ENCODE peak calls at places on chromosomes 16 and 17, in nine cellular contexts. One of them, this sample, is unnamed. For H3K4me1 and H3K27me3, the result is how much of the 10 kb centered on the place peaks cover.

GRCh38 chr17:32142038-32142856 is at the start of gene RHOT1:
- DNase-seq in astrocyte: peak
- DNase-seq in fibroblast of lung: peak
- DNase-seq in H1: no peak
- DNase-seq in GM23248: peak
- DNase-seq in colonic mucosa: peak
- DNase-seq in mesenchymal stem cell: peak
- DNase-seq in K562: peak
- DNase-seq in SK-N-SH: peak
- DNase-seq in this sample: peak

GRCh38 chr17:47955497-47956461 is 1.9 kb downstream of the PRR15L start:
- DNase-seq in SK-N-SH: no peak
- DNase-seq in mesenchymal stem cell: no peak
- DNase-seq in astrocyte: no peak
- DNase-seq in H1: no peak
- DNase-seq in GM23248: no peak
- DNase-seq in K562: no peak
- DNase-seq in fibroblast of lung: no peak
- DNase-seq in colonic mucosa: peak
- DNase-seq in this sample: no peak

GRCh38 chr17:1709971-1710806 is at the start of gene TLCD2:
- DNase-seq in mesenchymal stem cell: peak
- DNase-seq in fibroblast of lung: peak
- DNase-seq in H1: no peak
- DNase-seq in K562: peak
- DNase-seq in colonic mucosa: peak
- DNase-seq in astrocyte: peak
- DNase-seq in GM23248: peak
- DNase-seq in SK-N-SH: peak
- DNase-seq in this sample: peak

GRCh38 chr17:64658931-64659330 is 3.2 kb downstream of the SMURF2 start:
- DNase-seq in fibroblast of lung: peak
- DNase-seq in H1: no peak
- DNase-seq in GM23248: peak
- DNase-seq in astrocyte: peak
- DNase-seq in K562: no peak
- DNase-seq in colonic mucosa: no peak
- DNase-seq in SK-N-SH: no peak
- DNase-seq in mesenchymal stem cell: peak
- DNase-seq in this sample: no peak

GRCh38 chr16:77009453-77009852 is 181.5 kb upstream of the MON1B start:
- DNase-seq in H1: no peak
- DNase-seq in fibroblast of lung: no peak
- DNase-seq in colonic mucosa: no peak
- DNase-seq in astrocyte: no peak
- DNase-seq in SK-N-SH: no peak
- DNase-seq in K562: no peak
- DNase-seq in mesenchymal stem cell: no peak
- DNase-seq in GM23248: no peak
- DNase-seq in this sample: no peak

GRCh38 chr16:21023509-21024202 is 123.1 kb downstream of the LYRM1 start:
- DNase-seq in astrocyte: no peak
- DNase-seq in colonic mucosa: peak
- DNase-seq in mesenchymal stem cell: no peak
- DNase-seq in H1: no peak
- DNase-seq in K562: peak
- DNase-seq in GM23248: no peak
- DNase-seq in fibroblast of lung: no peak
- DNase-seq in SK-N-SH: no peak
- DNase-seq in this sample: no peak

GRCh38 chr16:80766798-80767197 is 37.6 kb downstream of the CDYL2 start:
- DNase-seq in SK-N-SH: no peak
- DNase-seq in H1: no peak
- DNase-seq in astrocyte: no peak
- DNase-seq in colonic mucosa: no peak
- DNase-seq in K562: no peak
- DNase-seq in GM23248: no peak
- DNase-seq in mesenchymal stem cell: no peak
- DNase-seq in fibroblast of lung: no peak
- DNase-seq in this sample: no peak

GRCh38 chr17:56184650-56185049 is 31.4 kb downstream of the ANKFN1 start:
- DNase-seq in mesenchymal stem cell: no peak
- DNase-seq in K562: no peak
- DNase-seq in fibroblast of lung: no peak
- DNase-seq in colonic mucosa: no peak
- DNase-seq in GM23248: no peak
- DNase-seq in H1: no peak
- DNase-seq in SK-N-SH: no peak
- DNase-seq in astrocyte: no peak
- DNase-seq in this sample: no peak

GRCh38 chr17:76654408-76654807 is 10.9 kb upstream of the ST6GALNAC1 start:
- DNase-seq in fibroblast of lung: peak
- DNase-seq in colonic mucosa: no peak
- DNase-seq in GM23248: no peak
- DNase-seq in mesenchymal stem cell: peak
- DNase-seq in H1: no peak
- DNase-seq in SK-N-SH: no peak
- DNase-seq in K562: peak
- DNase-seq in astrocyte: no peak
- DNase-seq in this sample: no peak

GRCh38 chr17:45230410-45230786 is 8.7 kb downstream of the FMNL1 start:
- DNase-seq in astrocyte: no peak
- DNase-seq in K562: no peak
- DNase-seq in SK-N-SH: no peak
- DNase-seq in fibroblast of lung: no peak
- DNase-seq in GM23248: no peak
- DNase-seq in H1: no peak
- DNase-seq in mesenchymal stem cell: no peak
- DNase-seq in colonic mucosa: no peak
- DNase-seq in this sample: no peak

GRCh38 chr17:45229681-45230409 is 8.2 kb downstream of the FMNL1 start:
- DNase-seq in fibroblast of lung: no peak
- DNase-seq in colonic mucosa: no peak
- DNase-seq in mesenchymal stem cell: no peak
- DNase-seq in K562: no peak
- DNase-seq in GM23248: peak
- DNase-seq in H1: no peak
- DNase-seq in astrocyte: no peak
- DNase-seq in SK-N-SH: no peak
- DNase-seq in this sample: peak

GRCh38 chr17:45227631-45228120 is 6.0 kb downstream of the FMNL1 start:
- DNase-seq in fibroblast of lung: no peak
- DNase-seq in mesenchymal stem cell: no peak
- DNase-seq in astrocyte: no peak
- DNase-seq in GM23248: no peak
- DNase-seq in H1: no peak
- DNase-seq in colonic mucosa: no peak
- DNase-seq in K562: no peak
- DNase-seq in SK-N-SH: no peak
- DNase-seq in this sample: no peak

GRCh38 chr17:45228121-45228941 is 6.6 kb downstream of the FMNL1 start:
- DNase-seq in SK-N-SH: no peak
- DNase-seq in K562: no peak
- DNase-seq in mesenchymal stem cell: no peak
- DNase-seq in colonic mucosa: no peak
- DNase-seq in H1: no peak
- DNase-seq in astrocyte: no peak
- DNase-seq in GM23248: no peak
- DNase-seq in fibroblast of lung: no peak
- DNase-seq in this sample: peak

GRCh38 chr17:45228985-45229517 is 7.4 kb downstream of the FMNL1 start:
- DNase-seq in astrocyte: peak
- DNase-seq in GM23248: peak
- DNase-seq in fibroblast of lung: peak
- DNase-seq in mesenchymal stem cell: peak
- DNase-seq in SK-N-SH: no peak
- DNase-seq in colonic mucosa: peak
- DNase-seq in K562: peak
- DNase-seq in H1: no peak
- DNase-seq in this sample: peak
- H3K4me1 ChIP-seq in astrocyte: under half
- H3K4me1 ChIP-seq in GM23248: under half
- H3K4me1 ChIP-seq in fibroblast of lung: under half
- H3K4me1 ChIP-seq in mesenchymal stem cell: under half
- H3K4me1 ChIP-seq in SK-N-SH: under half
- H3K4me1 ChIP-seq in colonic mucosa: under half
- H3K4me1 ChIP-seq in K562: half or more
- H3K4me1 ChIP-seq in H1: under half
- H3K4me1 ChIP-seq in this sample: under half

GRCh38 chr17:30210366-30210765 is 25.1 kb downstream of the SLC6A4 start:
- DNase-seq in H1: no peak
- DNase-seq in mesenchymal stem cell: no peak
- DNase-seq in astrocyte: no peak
- DNase-seq in fibroblast of lung: no peak
- DNase-seq in colonic mucosa: no peak
- DNase-seq in SK-N-SH: no peak
- DNase-seq in K562: no peak
- DNase-seq in GM23248: no peak
- DNase-seq in this sample: peak

GRCh38 chr17:30210901-30211300 is 24.6 kb downstream of the SLC6A4 start:
- DNase-seq in mesenchymal stem cell: no peak
- DNase-seq in K562: no peak
- DNase-seq in colonic mucosa: no peak
- DNase-seq in SK-N-SH: no peak
- DNase-seq in GM23248: no peak
- DNase-seq in astrocyte: no peak
- DNase-seq in H1: no peak
- DNase-seq in fibroblast of lung: no peak
- DNase-seq in this sample: no peak

GRCh38 chr17:30211371-30211770 is 24.1 kb downstream of the SLC6A4 start:
- DNase-seq in H1: no peak
- DNase-seq in colonic mucosa: no peak
- DNase-seq in fibroblast of lung: no peak
- DNase-seq in astrocyte: no peak
- DNase-seq in SK-N-SH: no peak
- DNase-seq in GM23248: no peak
- DNase-seq in mesenchymal stem cell: no peak
- DNase-seq in K562: no peak
- DNase-seq in this sample: no peak

GRCh38 chr17:30207655-30208054 is 27.8 kb downstream of the SLC6A4 start:
- DNase-seq in mesenchymal stem cell: no peak
- DNase-seq in colonic mucosa: no peak
- DNase-seq in H1: no peak
- DNase-seq in fibroblast of lung: no peak
- DNase-seq in astrocyte: no peak
- DNase-seq in GM23248: no peak
- DNase-seq in SK-N-SH: peak
- DNase-seq in K562: no peak
- DNase-seq in this sample: peak

GRCh38 chr17:30208214-30208613 is 27.3 kb downstream of the SLC6A4 start:
- DNase-seq in SK-N-SH: no peak
- DNase-seq in fibroblast of lung: no peak
- DNase-seq in H1: no peak
- DNase-seq in mesenchymal stem cell: no peak
- DNase-seq in colonic mucosa: no peak
- DNase-seq in astrocyte: no peak
- DNase-seq in K562: no peak
- DNase-seq in GM23248: no peak
- DNase-seq in this sample: peak
- H3K27me3 ChIP-seq in SK-N-SH: under half
- H3K27me3 ChIP-seq in fibroblast of lung: under half
- H3K27me3 ChIP-seq in H1: under half
- H3K27me3 ChIP-seq in mesenchymal stem cell: under half
- H3K27me3 ChIP-seq in colonic mucosa: under half
- H3K27me3 ChIP-seq in astrocyte: under half
- H3K27me3 ChIP-seq in K562: under half
- H3K27me3 ChIP-seq in GM23248: under half
- H3K27me3 ChIP-seq in this sample: under half

GRCh38 chr16:47528431-47528830 is 67.3 kb downstream of the PHKB start:
- DNase-seq in SK-N-SH: no peak
- DNase-seq in astrocyte: peak
- DNase-seq in colonic mucosa: no peak
- DNase-seq in H1: no peak
- DNase-seq in K562: no peak
- DNase-seq in fibroblast of lung: peak
- DNase-seq in GM23248: no peak
- DNase-seq in mesenchymal stem cell: no peak
- DNase-seq in this sample: no peak

GRCh38 chr16:47538472-47538871 is 77.3 kb downstream of the PHKB start:
- DNase-seq in mesenchymal stem cell: no peak
- DNase-seq in SK-N-SH: no peak
- DNase-seq in K562: no peak
- DNase-seq in fibroblast of lung: no peak
- DNase-seq in GM23248: no peak
- DNase-seq in astrocyte: no peak
- DNase-seq in colonic mucosa: no peak
- DNase-seq in H1: no peak
- DNase-seq in this sample: no peak

GRCh38 chr16:47533744-47534292 is 72.7 kb downstream of the PHKB start:
- DNase-seq in mesenchymal stem cell: no peak
- DNase-seq in fibroblast of lung: no peak
- DNase-seq in H1: no peak
- DNase-seq in SK-N-SH: no peak
- DNase-seq in K562: no peak
- DNase-seq in astrocyte: no peak
- DNase-seq in colonic mucosa: no peak
- DNase-seq in GM23248: no peak
- DNase-seq in this sample: no peak
- H3K9ac ChIP-seq in mesenchymal stem cell: no peak
- H3K9ac ChIP-seq in fibroblast of lung: no peak
- H3K9ac ChIP-seq in H1: no peak
- H3K9ac ChIP-seq in SK-N-SH: no peak
- H3K9ac ChIP-seq in K562: no peak
- H3K9ac ChIP-seq in astrocyte: no peak
- H3K9ac ChIP-seq in colonic mucosa: no peak
- H3K9ac ChIP-seq in GM23248: no peak
- H3K9ac ChIP-seq in this sample: no peak

GRCh38 chr17:45293413-45294211 is 23.2 kb downstream of the MAP3K14 start:
- DNase-seq in fibroblast of lung: peak
- DNase-seq in mesenchymal stem cell: peak
- DNase-seq in colonic mucosa: peak
- DNase-seq in K562: peak
- DNase-seq in H1: no peak
- DNase-seq in astrocyte: peak
- DNase-seq in SK-N-SH: no peak
- DNase-seq in GM23248: peak
- DNase-seq in this sample: peak

GRCh38 chr17:45296833-45297124 is 20.0 kb downstream of the MAP3K14 start:
- DNase-seq in H1: no peak
- DNase-seq in K562: no peak
- DNase-seq in fibroblast of lung: no peak
- DNase-seq in colonic mucosa: peak
- DNase-seq in SK-N-SH: no peak
- DNase-seq in astrocyte: no peak
- DNase-seq in mesenchymal stem cell: no peak
- DNase-seq in GM23248: no peak
- DNase-seq in this sample: no peak

GRCh38 chr17:45298546-45299285 is 18.1 kb downstream of the MAP3K14 start:
- DNase-seq in GM23248: peak
- DNase-seq in colonic mucosa: no peak
- DNase-seq in K562: no peak
- DNase-seq in H1: no peak
- DNase-seq in SK-N-SH: no peak
- DNase-seq in mesenchymal stem cell: no peak
- DNase-seq in fibroblast of lung: no peak
- DNase-seq in astrocyte: no peak
- DNase-seq in this sample: peak

GRCh38 chr17:45294506-45294905 is 22.3 kb downstream of the MAP3K14 start:
- DNase-seq in K562: no peak
- DNase-seq in colonic mucosa: no peak
- DNase-seq in astrocyte: peak
- DNase-seq in mesenchymal stem cell: peak
- DNase-seq in SK-N-SH: peak
- DNase-seq in fibroblast of lung: peak
- DNase-seq in H1: no peak
- DNase-seq in GM23248: peak
- DNase-seq in this sample: no peak

GRCh38 chr17:45296003-45296832 is 20.6 kb downstream of the MAP3K14 start:
- DNase-seq in H1: no peak
- DNase-seq in SK-N-SH: no peak
- DNase-seq in fibroblast of lung: peak
- DNase-seq in K562: no peak
- DNase-seq in mesenchymal stem cell: peak
- DNase-seq in GM23248: peak
- DNase-seq in colonic mucosa: no peak
- DNase-seq in astrocyte: peak
- DNase-seq in this sample: no peak
- H3K4me1 ChIP-seq in H1: under half
- H3K4me1 ChIP-seq in SK-N-SH: half or more
- H3K4me1 ChIP-seq in fibroblast of lung: under half
- H3K4me1 ChIP-seq in K562: under half
- H3K4me1 ChIP-seq in mesenchymal stem cell: under half
- H3K4me1 ChIP-seq in GM23248: half or more
- H3K4me1 ChIP-seq in colonic mucosa: under half
- H3K4me1 ChIP-seq in astrocyte: half or more
- H3K4me1 ChIP-seq in this sample: under half

This sample was measured in endodermal cell.